ENCODE peak calls at places on chromosomes 5 and 9, in seven cellular contexts. One of them, this sample, is unnamed.

GRCh38 chr5:153884266-153884957 is 154.3 kb downstream of the FAM114A2 start:
- DNase-seq in renal cortical epithelial cell: no peak
- DNase-seq in astrocyte of the spinal cord: no peak
- DNase-seq in T-cell: no peak
- DNase-seq in right atrium auricular region: no peak
- DNase-seq in T-helper 1 cell: no peak
- DNase-seq in A549: no peak
- DNase-seq in this sample: no peak

GRCh38 chr9:35603506-35603985 is 1.5 kb upstream of the TESK1 start:
- DNase-seq in renal cortical epithelial cell: peak
- DNase-seq in astrocyte of the spinal cord: no peak
- DNase-seq in T-cell: no peak
- DNase-seq in right atrium auricular region: peak
- DNase-seq in T-helper 1 cell: no peak
- DNase-seq in A549: no peak
- DNase-seq in this sample: no peak

GRCh38 chr9:122822056-122822455 is 6.3 kb downstream of the PDCL start:
- DNase-seq in renal cortical epithelial cell: no peak
- DNase-seq in astrocyte of the spinal cord: no peak
- DNase-seq in T-cell: no peak
- DNase-seq in right atrium auricular region: peak
- DNase-seq in T-helper 1 cell: no peak
- DNase-seq in A549: no peak
- DNase-seq in this sample: no peak

GRCh38 chr5:150579462-150580400 is 60.7 kb upstream of the SYNPO start:
- DNase-seq in renal cortical epithelial cell: no peak
- DNase-seq in astrocyte of the spinal cord: peak
- DNase-seq in T-cell: no peak
- DNase-seq in right atrium auricular region: no peak
- DNase-seq in T-helper 1 cell: no peak
- DNase-seq in A549: no peak
- DNase-seq in this sample: no peak

GRCh38 chr9:4111233-4112000 is 188.5 kb downstream of the GLIS3 start:
- DNase-seq in renal cortical epithelial cell: no peak
- DNase-seq in astrocyte of the spinal cord: no peak
- DNase-seq in T-cell: no peak
- DNase-seq in right atrium auricular region: no peak
- DNase-seq in T-helper 1 cell: no peak
- DNase-seq in A549: no peak
- DNase-seq in this sample: no peak

GRCh38 chr9:127991017-127991756 is 10.4 kb upstream of the EEIG1 start:
- DNase-seq in renal cortical epithelial cell: peak
- DNase-seq in astrocyte of the spinal cord: no peak
- DNase-seq in T-cell: no peak
- DNase-seq in right atrium auricular region: no peak
- DNase-seq in T-helper 1 cell: no peak
- DNase-seq in A549: peak
- DNase-seq in this sample: no peak

GRCh38 chr5:149485655-149486615 is 65.3 kb downstream of the CSNK1A1 start:
- DNase-seq in renal cortical epithelial cell: peak
- DNase-seq in astrocyte of the spinal cord: peak
- DNase-seq in T-cell: no peak
- DNase-seq in right atrium auricular region: peak
- DNase-seq in T-helper 1 cell: no peak
- DNase-seq in A549: peak
- DNase-seq in this sample: no peak

GRCh38 chr5:42423285-42424152 is at the start of gene GHR:
- DNase-seq in renal cortical epithelial cell: peak
- DNase-seq in astrocyte of the spinal cord: peak
- DNase-seq in T-cell: no peak
- DNase-seq in right atrium auricular region: peak
- DNase-seq in T-helper 1 cell: no peak
- DNase-seq in A549: peak
- DNase-seq in this sample: peak

GRCh38 chr9:33750307-33750838 is 45.0 kb upstream of the PRSS3 start:
- DNase-seq in renal cortical epithelial cell: peak
- DNase-seq in astrocyte of the spinal cord: no peak
- DNase-seq in T-cell: no peak
- DNase-seq in right atrium auricular region: no peak
- DNase-seq in T-helper 1 cell: no peak
- DNase-seq in A549: peak
- DNase-seq in this sample: peak

GRCh38 chr5:34889394-34889793 is 25.9 kb downstream of the RAD1 start:
- DNase-seq in renal cortical epithelial cell: no peak
- DNase-seq in astrocyte of the spinal cord: no peak
- DNase-seq in T-cell: no peak
- DNase-seq in right atrium auricular region: no peak
- DNase-seq in T-helper 1 cell: no peak
- DNase-seq in A549: no peak
- DNase-seq in this sample: no peak

GRCh38 chr5:102869230-102869629 is 114.1 kb downstream of the PAM start:
- DNase-seq in renal cortical epithelial cell: no peak
- DNase-seq in astrocyte of the spinal cord: no peak
- DNase-seq in T-cell: no peak
- DNase-seq in right atrium auricular region: no peak
- DNase-seq in T-helper 1 cell: no peak
- DNase-seq in A549: no peak
- DNase-seq in this sample: no peak

GRCh38 chr5:171226096-171226495 is 83.0 kb upstream of the TLX3 start:
- DNase-seq in renal cortical epithelial cell: peak
- DNase-seq in astrocyte of the spinal cord: peak
- DNase-seq in T-cell: no peak
- DNase-seq in right atrium auricular region: no peak
- DNase-seq in T-helper 1 cell: no peak
- DNase-seq in A549: no peak
- DNase-seq in this sample: no peak